ENCODE peak calls at places on chromosomes 13 and 19, in four cellular contexts. One of them, this sample, is unnamed.
A peak's percentile ranks its signal among the peaks of the same experiment; 100 is the strongest.

GRCh38 chr13:112744306-112745021 is 54.6 kb downstream of the ATP11A start:
- DNase-seq in tibial nerve: no peak
- DNase-seq in lower leg skin: no peak
- DNase-seq in activated CD8-positive, alpha-beta memory T cell treated with anti-CD3 and anti-CD28 coated beads for 48 hours: no peak
- DNase-seq in this sample: peak; percentile 41

GRCh38 chr13:46578590-46578975 is 25.6 kb downstream of the LRCH1 start:
- DNase-seq in tibial nerve: no peak
- DNase-seq in lower leg skin: no peak
- DNase-seq in activated CD8-positive, alpha-beta memory T cell treated with anti-CD3 and anti-CD28 coated beads for 48 hours: no peak
- DNase-seq in this sample: no peak

GRCh38 chr19:38267780-38268430 is 3.5 kb downstream of the SPINT2 start:
- DNase-seq in tibial nerve: no peak
- DNase-seq in lower leg skin: no peak
- DNase-seq in activated CD8-positive, alpha-beta memory T cell treated with anti-CD3 and anti-CD28 coated beads for 48 hours: no peak
- DNase-seq in this sample: no peak

GRCh38 chr13:50537029-50537428 is 306.5 kb downstream of the DLEU7 start:
- DNase-seq in tibial nerve: no peak
- DNase-seq in lower leg skin: no peak
- DNase-seq in activated CD8-positive, alpha-beta memory T cell treated with anti-CD3 and anti-CD28 coated beads for 48 hours: no peak
- DNase-seq in this sample: no peak

GRCh38 chr19:47861630-47862029 is 2.6 kb downstream of the TPRX2 start:
- DNase-seq in tibial nerve: no peak
- DNase-seq in lower leg skin: no peak
- DNase-seq in activated CD8-positive, alpha-beta memory T cell treated with anti-CD3 and anti-CD28 coated beads for 48 hours: no peak
- DNase-seq in this sample: no peak

GRCh38 chr13:50403311-50403710 is 388.1 kb downstream of the KCNRG start:
- DNase-seq in tibial nerve: no peak
- DNase-seq in lower leg skin: no peak
- DNase-seq in activated CD8-positive, alpha-beta memory T cell treated with anti-CD3 and anti-CD28 coated beads for 48 hours: no peak
- DNase-seq in this sample: no peak

GRCh38 chr13:97212540-97213146 is 9.5 kb upstream of the MBNL2 start:
- DNase-seq in tibial nerve: no peak
- DNase-seq in lower leg skin: no peak
- DNase-seq in activated CD8-positive, alpha-beta memory T cell treated with anti-CD3 and anti-CD28 coated beads for 48 hours: no peak
- DNase-seq in this sample: no peak

GRCh38 chr13:58955546-58956385 is 1208.0 kb downstream of the DIAPH3 start:
- DNase-seq in tibial nerve: no peak
- DNase-seq in lower leg skin: no peak
- DNase-seq in activated CD8-positive, alpha-beta memory T cell treated with anti-CD3 and anti-CD28 coated beads for 48 hours: no peak
- DNase-seq in this sample: no peak

GRCh38 chr13:113403255-113404104 is 39.5 kb upstream of the GRTP1 start:
- DNase-seq in tibial nerve: no peak
- DNase-seq in lower leg skin: no peak
- DNase-seq in activated CD8-positive, alpha-beta memory T cell treated with anti-CD3 and anti-CD28 coated beads for 48 hours: no peak
- DNase-seq in this sample: peak; percentile 42

GRCh38 chr13:30572859-30573275 is 44.9 kb upstream of the USPL1 start:
- DNase-seq in tibial nerve: no peak
- DNase-seq in lower leg skin: no peak
- DNase-seq in activated CD8-positive, alpha-beta memory T cell treated with anti-CD3 and anti-CD28 coated beads for 48 hours: no peak
- DNase-seq in this sample: no peak

GRCh38 chr19:10692673-10693264 is 8.5 kb upstream of the QTRT1 start:
- DNase-seq in tibial nerve: no peak
- DNase-seq in lower leg skin: no peak
- DNase-seq in activated CD8-positive, alpha-beta memory T cell treated with anti-CD3 and anti-CD28 coated beads for 48 hours: no peak
- DNase-seq in this sample: no peak

GRCh38 chr13:106276876-106277275 is 258.6 kb downstream of the EFNB2 start:
- DNase-seq in tibial nerve: no peak
- DNase-seq in lower leg skin: no peak
- DNase-seq in activated CD8-positive, alpha-beta memory T cell treated with anti-CD3 and anti-CD28 coated beads for 48 hours: no peak
- DNase-seq in this sample: no peak

GRCh38 chr13:27667946-27668345 is 46.3 kb downstream of the POLR1D start:
- DNase-seq in tibial nerve: no peak
- DNase-seq in lower leg skin: no peak
- DNase-seq in activated CD8-positive, alpha-beta memory T cell treated with anti-CD3 and anti-CD28 coated beads for 48 hours: no peak
- DNase-seq in this sample: peak; percentile 49

GRCh38 chr19:8575467-8575997 is 1.7 kb downstream of the MYO1F start:
- DNase-seq in tibial nerve: no peak
- DNase-seq in lower leg skin: no peak
- DNase-seq in activated CD8-positive, alpha-beta memory T cell treated with anti-CD3 and anti-CD28 coated beads for 48 hours: no peak
- DNase-seq in this sample: no peak

GRCh38 chr13:50306096-50306495 is 290.9 kb downstream of the KCNRG start:
- DNase-seq in tibial nerve: no peak
- DNase-seq in lower leg skin: no peak
- DNase-seq in activated CD8-positive, alpha-beta memory T cell treated with anti-CD3 and anti-CD28 coated beads for 48 hours: no peak
- DNase-seq in this sample: no peak

GRCh38 chr19:13060233-13060963 is 42.3 kb downstream of the LYL1 start:
- DNase-seq in tibial nerve: no peak
- DNase-seq in lower leg skin: no peak
- DNase-seq in activated CD8-positive, alpha-beta memory T cell treated with anti-CD3 and anti-CD28 coated beads for 48 hours: no peak
- DNase-seq in this sample: no peak

GRCh38 chr13:92716749-92717148 is 509.9 kb upstream of the GPC6 start:
- DNase-seq in tibial nerve: peak; percentile 5
- DNase-seq in lower leg skin: no peak
- DNase-seq in activated CD8-positive, alpha-beta memory T cell treated with anti-CD3 and anti-CD28 coated beads for 48 hours: no peak
- DNase-seq in this sample: no peak

GRCh38 chr13:90270231-90270630 is 1077.3 kb upstream of the MIR17HG start:
- DNase-seq in tibial nerve: no peak
- DNase-seq in lower leg skin: no peak
- DNase-seq in activated CD8-positive, alpha-beta memory T cell treated with anti-CD3 and anti-CD28 coated beads for 48 hours: no peak
- DNase-seq in this sample: no peak

GRCh38 chr13:42040730-42041016 is 7.8 kb upstream of the DGKH start:
- DNase-seq in tibial nerve: no peak
- DNase-seq in lower leg skin: no peak
- DNase-seq in activated CD8-positive, alpha-beta memory T cell treated with anti-CD3 and anti-CD28 coated beads for 48 hours: no peak
- DNase-seq in this sample: no peak

GRCh38 chr19:34274284-34274826 is 20.0 kb downstream of the GARRE1 start:
- DNase-seq in tibial nerve: no peak
- DNase-seq in lower leg skin: no peak
- DNase-seq in activated CD8-positive, alpha-beta memory T cell treated with anti-CD3 and anti-CD28 coated beads for 48 hours: no peak
- DNase-seq in this sample: no peak